ENCODE peak calls at places on chromosomes 16 and 17, in nine cellular contexts. E is K562, M is H1, B is SK-N-SH, R is HepG2, D is GM12878, T is sigmoid colon, Y is stomach, O is suprapubic skin. L is an unnamed sample.

GRCh38 chr16:53770641-53771040 is 66.7 kb downstream of the FTO start:
- DNase-seq in E (no peak), M (no peak), B (no peak), R (no peak), D (no peak), T (no peak), Y (no peak), O (no peak), L (no peak)

GRCh38 chr17:74447628-74448159 is 15.8 kb downstream of the GPRC5C start:
- DNase-seq in E (no peak), M (no peak), B (no peak), R (no peak), D (no peak), T (no peak), Y (no peak), O (no peak), L (no peak)

GRCh38 chr16:54030451-54030850 is 256.1 kb downstream of the IRX3 start:
- DNase-seq in E (no peak), M (no peak), B (no peak), R (no peak), D (no peak), T (no peak), Y (no peak), O (no peak), L (no peak)

GRCh38 chr17:74959826-74960738 is 12.5 kb downstream of the HID1 start:
- DNase-seq in E (peak; percentile 69), M (no peak), B (no peak), R (no peak), D (no peak), T (no peak), Y (no peak), O (no peak), L (no peak)

GRCh38 chr16:67201411-67202345 is 2.7 kb downstream of the ELMO3 start:
- DNase-seq in E (no peak), M (no peak), B (no peak), R (no peak), D (no peak), T (no peak), Y (no peak), O (no peak), L (no peak)

GRCh38 chr16:23371368-23371767 is 69.3 kb downstream of the SCNN1B start:
- DNase-seq in E (no peak), M (no peak), B (no peak), R (no peak), D (no peak), T (no peak), Y (no peak), O (no peak), L (no peak)

GRCh38 chr16:48539485-48540221 is 70.3 kb downstream of the N4BP1 start:
- DNase-seq in E (no peak), M (peak; percentile 44), B (no peak), R (no peak), D (no peak), T (peak; percentile 50), Y (no peak), O (no peak), L (no peak)

GRCh38 chr16:49849037-49849436 is 6.9 kb downstream of the ZNF423 start:
- DNase-seq in E (no peak), M (no peak), B (no peak), R (no peak), D (no peak), T (no peak), Y (no peak), O (no peak), L (no peak)

GRCh38 chr17:57557793-57558681 is 187.1 kb downstream of the CCDC182 start:
- DNase-seq in E (no peak), M (no peak), B (no peak), R (no peak), D (no peak), T (no peak), Y (no peak), O (no peak), L (no peak)

DNA sequence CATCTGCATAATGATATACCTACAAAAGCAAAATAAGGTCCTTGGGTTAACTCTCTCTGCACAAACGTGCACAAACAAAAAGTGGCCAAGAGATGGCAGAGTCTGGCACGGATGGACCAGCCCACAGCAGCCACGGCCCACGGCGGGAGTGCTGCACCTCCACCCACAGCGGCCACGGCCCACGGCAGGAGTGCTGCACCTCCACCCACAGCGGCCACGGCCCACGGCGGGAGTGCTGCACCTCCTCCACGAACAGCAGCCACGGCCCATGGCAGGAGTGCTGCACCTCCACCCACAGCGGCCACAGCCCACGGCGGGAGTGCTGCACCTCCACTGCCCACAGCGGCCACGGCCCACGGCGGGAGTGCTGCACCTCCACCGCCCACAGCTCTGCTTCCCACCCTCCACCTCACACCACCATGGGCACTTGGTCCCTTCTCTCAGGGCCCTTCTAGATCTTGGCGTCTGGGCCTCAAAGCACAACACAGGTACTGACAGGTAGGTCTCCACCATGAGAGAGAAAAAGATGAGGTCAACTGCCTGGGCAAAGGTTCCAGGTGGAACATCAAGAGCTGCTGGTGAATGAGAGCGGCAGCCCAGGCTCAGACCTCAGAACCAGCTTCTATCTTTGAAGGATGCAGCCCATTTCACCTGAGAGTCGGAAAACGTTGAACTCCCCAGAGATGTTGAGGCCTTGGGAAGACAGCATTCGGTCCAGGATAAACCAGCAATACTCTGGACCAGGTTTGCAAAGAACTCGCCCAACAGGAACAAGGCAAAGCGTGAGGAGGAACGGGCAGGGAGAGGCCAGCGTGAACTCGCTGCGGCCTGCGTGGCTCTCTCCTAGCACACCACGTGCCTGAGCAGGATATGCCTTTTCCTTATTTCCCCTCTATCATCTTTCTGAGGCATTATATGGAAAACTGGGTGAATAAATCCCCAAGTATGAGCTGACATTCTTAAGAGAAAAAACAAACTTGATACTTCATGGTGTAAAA is 124.5 kb downstream of the ZNF778 start:
- DNase-seq in E (no peak), M (no peak), B (no peak), R (no peak), D (no peak), T (no peak), Y (no peak), O (no peak), L (no peak)
- TF ChIP-seq POLR2AphosphoS5 in E (no peak), M (no peak), B (no peak), R (no peak), D (no peak), T (no peak), Y (no peak), O (no peak), L (no peak)

GRCh38 chr17:2089021-2089422 is 34.1 kb downstream of the HIC1 start:
- DNase-seq in E (peak; percentile 16), M (no peak), B (no peak), R (no peak), D (no peak), T (no peak), Y (no peak), O (no peak), L (no peak)
- TF ChIP-seq EP300 in E (no peak), M (no peak), B (no peak), R (no peak), D (no peak), T (no peak), Y (no peak), O (no peak), L (no peak)

DNA sequence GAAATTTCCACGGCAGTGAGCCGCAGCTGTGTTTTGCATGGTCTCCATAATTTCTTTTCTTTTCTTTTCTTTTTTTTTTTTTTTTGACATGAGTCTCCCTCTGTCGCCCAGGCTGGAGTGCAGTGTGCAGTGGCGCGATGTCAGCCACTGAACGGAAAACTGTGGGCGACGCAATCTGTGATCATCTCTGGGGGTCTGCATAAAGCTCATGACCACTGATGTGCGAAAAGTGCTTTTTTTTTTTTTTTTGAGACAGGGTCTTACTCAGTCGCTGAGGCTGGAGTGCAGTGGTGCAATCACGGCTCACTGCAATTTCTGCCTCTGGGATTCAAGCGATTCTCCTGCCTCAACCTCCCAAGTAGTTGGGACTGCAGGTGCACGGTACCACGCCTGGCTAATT is 117.6 kb downstream of the ABCC6 start:
- DNase-seq in E (no peak), M (no peak), B (no peak), R (no peak), D (no peak), T (no peak), Y (no peak), O (no peak), L (no peak)
- H3K4me3 ChIP-seq in E (no peak overlapping the region), M (no peak overlapping the region), B (no peak overlapping the region), R (no peak overlapping the region), D (no peak overlapping the region), T (no peak overlapping the region), Y (no peak overlapping the region), O (no peak overlapping the region), L (no peak overlapping the region)

GRCh38 chr17:48717367-48718161 is 4.8 kb downstream of the PRAC1 start:
- DNase-seq in E (no peak), M (no peak), B (no peak), R (no peak), D (no peak), T (peak; percentile 9), Y (no peak), O (peak; percentile 21), L (no peak)

GRCh38 chr17:48720263-48721008 is 1.9 kb downstream of the PRAC1 start:
- DNase-seq in E (no peak), M (no peak), B (no peak), R (no peak), D (no peak), T (peak; percentile 9), Y (no peak), O (no peak), L (no peak)

GRCh38 chr17:48719642-48720262 is 2.6 kb downstream of the PRAC1 start:
- DNase-seq in E (no peak), M (peak; percentile 75), B (peak; percentile 47), R (no peak), D (no peak), T (peak; percentile 43), Y (no peak), O (peak; percentile 75), L (no peak)

GRCh38 chr17:48718162-48718780 is 4.0 kb downstream of the PRAC1 start:
- DNase-seq in E (no peak), M (peak; percentile 63), B (no peak), R (no peak), D (no peak), T (peak; percentile 42), Y (no peak), O (peak; percentile 38), L (no peak)

DNA sequence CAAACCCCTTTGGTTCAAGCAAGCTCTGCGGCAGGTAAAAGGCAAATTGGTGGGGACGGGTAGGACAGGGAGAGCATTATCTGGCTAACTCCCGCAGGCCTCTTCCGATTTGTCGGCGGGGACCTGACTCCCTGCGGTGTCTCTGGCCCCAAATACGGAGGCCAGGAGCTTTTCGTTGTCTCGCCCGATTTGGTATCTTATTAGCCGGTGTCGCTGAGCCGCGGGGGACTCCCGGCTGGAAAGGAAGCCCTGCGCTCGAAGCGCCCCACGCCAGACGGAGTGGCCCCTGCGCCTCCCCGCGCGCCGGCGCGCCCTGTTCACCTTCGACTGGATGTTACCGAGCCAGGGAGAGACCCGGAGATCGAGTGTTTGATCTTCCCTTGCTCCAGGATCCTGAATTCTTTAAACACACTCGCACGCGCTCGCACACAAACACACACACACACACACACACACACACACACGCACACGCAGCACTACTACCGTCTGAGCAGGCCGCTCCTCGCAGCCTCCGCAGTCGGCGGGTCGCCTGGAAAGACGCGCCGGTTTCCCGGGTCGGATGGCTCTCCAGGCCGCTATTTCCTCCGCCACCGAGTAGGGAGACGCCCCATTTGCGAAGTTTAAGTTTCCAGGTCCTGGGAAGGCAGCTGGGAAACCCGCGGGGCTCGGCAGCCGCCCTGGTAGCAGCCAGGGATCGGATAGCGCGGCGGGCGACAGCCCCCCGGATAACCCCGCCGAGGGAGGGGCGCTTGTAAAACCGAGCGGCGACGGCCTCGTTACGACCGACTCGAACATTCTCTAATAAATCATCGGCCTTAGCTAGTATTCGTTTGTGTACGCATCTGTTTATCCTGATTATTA is 3.3 kb downstream of the PRAC1 start:
- DNase-seq in E (no peak), M (peak; percentile 76), B (peak; percentile 38), R (no peak), D (no peak), T (peak; percentile 54), Y (no peak), O (peak; percentile 58), L (no peak)
- TF ChIP-seq POLR2AphosphoS5 in E (no peak), M (no peak), B (no peak), R (no peak), D (no peak), T (no peak), Y (no peak), O (no peak), L (no peak)